ENCODE peak calls at places on chromosomes 7 and 10, in eight cellular contexts. F is GM04504; I is osteocyte; Y is epithelial cell of esophagus; K is NCI-H1694 treated with DMSO at 0.1 percent for 48 hours; H is naive thymus-derived CD8-positive, alpha-beta T cell; X is NCI-H1417; R is RWPE1. N is an unnamed sample.

GRCh38 chr10:117075064-117075463 is 63.0 kb downstream of the VAX1 start:
- DNase-seq in F (no peak), I (no peak), Y (peak), K (no peak), H (no peak), X (peak), R (peak), N (no peak)

GRCh38 chr7:42262907-42263466 is 26.0 kb upstream of the GLI3 start:
- DNase-seq in F (peak), I (no peak), Y (peak), K (no peak), H (no peak), X (peak), R (peak), N (peak)

GRCh38 chr7:1681581-1681980 is 11.5 kb downstream of the ELFN1 start:
- DNase-seq in F (no peak), I (no peak), Y (no peak), K (no peak), H (no peak), X (no peak), R (no peak), N (no peak)

GRCh38 chr7:156836443-156836842 is 56.5 kb downstream of the LMBR1 start:
- DNase-seq in F (no peak), I (no peak), Y (peak), K (no peak), H (no peak), X (no peak), R (peak), N (no peak)

GRCh38 chr7:78968951-78969350 is 484.5 kb downstream of the MAGI2 start:
- DNase-seq in F (no peak), I (no peak), Y (no peak), K (no peak), H (no peak), X (no peak), R (no peak), N (no peak)

GRCh38 chr7:155577509-155577905 is 31.1 kb upstream of the CNPY1 start:
- DNase-seq in F (no peak), I (no peak), Y (no peak), K (no peak), H (no peak), X (no peak), R (no peak), N (no peak)

GRCh38 chr10:28879875-28880381 is 202.6 kb downstream of the BAMBI start:
- DNase-seq in F (peak), I (no peak), Y (no peak), K (no peak), H (no peak), X (no peak), R (no peak), N (peak)

GRCh38 chr7:149823631-149824199 is 14.5 kb upstream of the ZNF862 start:
- DNase-seq in F (no peak), I (no peak), Y (no peak), K (no peak), H (no peak), X (no peak), R (no peak), N (no peak)

GRCh38 chr10:132005147-132005546 is 23.4 kb upstream of the BNIP3 start:
- DNase-seq in F (no peak), I (no peak), Y (peak), K (no peak), H (no peak), X (no peak), R (no peak), N (no peak)

GRCh38 chr7:98354052-98354451 is 46.8 kb downstream of the BAIAP2L1 start:
- DNase-seq in F (no peak), I (no peak), Y (no peak), K (no peak), H (no peak), X (no peak), R (no peak), N (no peak)

GRCh38 chr10:61760943-61761824 is 98.5 kb downstream of the CABCOCO1 start:
- DNase-seq in F (no peak), I (no peak), Y (peak), K (no peak), H (no peak), X (peak), R (peak), N (peak)

GRCh38 chr10:22682237-22683192 is 31.9 kb downstream of the PIP4K2A start:
- DNase-seq in F (no peak), I (no peak), Y (peak), K (peak), H (peak), X (no peak), R (peak), N (no peak)